ENCODE peak calls at places on chromosomes 13 and 19, in ten cellular contexts. One of them, this sample, is unnamed.

GRCh38 chr13:44574466-44574855 is 1.7 kb downstream of the TSC22D1 start:
- DNase-seq in cardiac fibroblast: peak; percentile 19
- DNase-seq in psoas muscle: no peak
- DNase-seq in neural progenitor cell: peak; percentile 15
- DNase-seq in left ventricle myocardium inferior: no peak
- DNase-seq in AG04450: no peak
- DNase-seq in ovary: no peak
- DNase-seq in heart right ventricle: no peak
- DNase-seq in AG09309: no peak
- DNase-seq in NT2/D1: no peak
- DNase-seq in this sample: no peak

GRCh38 chr13:36146513-36147276 is 15.5 kb upstream of the DCLK1 start:
- DNase-seq in psoas muscle: no peak
- DNase-seq in AG04450: no peak
- DNase-seq in heart right ventricle: no peak
- DNase-seq in cardiac fibroblast: peak; percentile 17
- DNase-seq in left ventricle myocardium inferior: no peak
- DNase-seq in NT2/D1: no peak
- DNase-seq in AG09309: no peak
- DNase-seq in neural progenitor cell: no peak
- DNase-seq in ovary: no peak
- DNase-seq in this sample: no peak

GRCh38 chr13:51158923-51159322 is 47.8 kb upstream of the C13orf42 start:
- DNase-seq in cardiac fibroblast: peak; percentile 26
- DNase-seq in AG04450: no peak
- DNase-seq in neural progenitor cell: no peak
- DNase-seq in heart right ventricle: no peak
- DNase-seq in ovary: no peak
- DNase-seq in left ventricle myocardium inferior: no peak
- DNase-seq in AG09309: no peak
- DNase-seq in NT2/D1: no peak
- DNase-seq in psoas muscle: no peak
- DNase-seq in this sample: no peak

GRCh38 chr13:99022953-99023352 is 45.1 kb upstream of the DOCK9 start:
- DNase-seq in ovary: no peak
- DNase-seq in AG09309: no peak
- DNase-seq in psoas muscle: no peak
- DNase-seq in heart right ventricle: no peak
- DNase-seq in cardiac fibroblast: peak; percentile 43
- DNase-seq in NT2/D1: no peak
- DNase-seq in neural progenitor cell: no peak
- DNase-seq in left ventricle myocardium inferior: no peak
- DNase-seq in AG04450: no peak
- DNase-seq in this sample: no peak

GRCh38 chr19:16118489-16119033 is 6.9 kb downstream of the RAB8A start:
- DNase-seq in heart right ventricle: peak; percentile 18
- DNase-seq in AG09309: no peak
- DNase-seq in AG04450: no peak
- DNase-seq in left ventricle myocardium inferior: no peak
- DNase-seq in ovary: no peak
- DNase-seq in NT2/D1: no peak
- DNase-seq in neural progenitor cell: no peak
- DNase-seq in cardiac fibroblast: no peak
- DNase-seq in psoas muscle: peak; percentile 52
- DNase-seq in this sample: no peak

GRCh38 chr13:76667551-76667950 is 218.7 kb downstream of the KCTD12 start:
- DNase-seq in AG04450: peak; percentile 29
- DNase-seq in ovary: no peak
- DNase-seq in cardiac fibroblast: peak; percentile 87
- DNase-seq in heart right ventricle: peak; percentile 32
- DNase-seq in AG09309: peak; percentile 48
- DNase-seq in neural progenitor cell: no peak
- DNase-seq in psoas muscle: no peak
- DNase-seq in left ventricle myocardium inferior: no peak
- DNase-seq in NT2/D1: no peak
- DNase-seq in this sample: no peak

GRCh38 chr13:26246154-26246553 is 7.8 kb upstream of the CDK8 start:
- DNase-seq in cardiac fibroblast: no peak
- DNase-seq in ovary: no peak
- DNase-seq in AG09309: no peak
- DNase-seq in AG04450: no peak
- DNase-seq in neural progenitor cell: no peak
- DNase-seq in heart right ventricle: no peak
- DNase-seq in psoas muscle: no peak
- DNase-seq in NT2/D1: no peak
- DNase-seq in left ventricle myocardium inferior: no peak
- DNase-seq in this sample: no peak

GRCh38 chr13:36795463-36795862 is 23.6 kb upstream of the RFXAP start:
- DNase-seq in NT2/D1: peak; percentile 20
- DNase-seq in neural progenitor cell: no peak
- DNase-seq in heart right ventricle: no peak
- DNase-seq in psoas muscle: no peak
- DNase-seq in AG04450: no peak
- DNase-seq in left ventricle myocardium inferior: no peak
- DNase-seq in AG09309: no peak
- DNase-seq in cardiac fibroblast: no peak
- DNase-seq in ovary: no peak
- DNase-seq in this sample: no peak

GRCh38 chr19:7509625-7510024 is 6.3 kb upstream of the ZNF358 start:
- DNase-seq in ovary: no peak
- DNase-seq in AG04450: no peak
- DNase-seq in neural progenitor cell: peak; percentile 80
- DNase-seq in NT2/D1: no peak
- DNase-seq in cardiac fibroblast: no peak
- DNase-seq in psoas muscle: no peak
- DNase-seq in AG09309: no peak
- DNase-seq in left ventricle myocardium inferior: no peak
- DNase-seq in heart right ventricle: no peak
- DNase-seq in this sample: no peak

GRCh38 chr13:79869326-79869725 is 388.4 kb downstream of the NDFIP2 start:
- DNase-seq in ovary: no peak
- DNase-seq in left ventricle myocardium inferior: no peak
- DNase-seq in cardiac fibroblast: no peak
- DNase-seq in AG04450: no peak
- DNase-seq in NT2/D1: no peak
- DNase-seq in neural progenitor cell: no peak
- DNase-seq in heart right ventricle: no peak
- DNase-seq in psoas muscle: no peak
- DNase-seq in AG09309: no peak
- DNase-seq in this sample: no peak

GRCh38 chr13:83286737-83287136 is 595.5 kb downstream of the SLITRK1 start:
- DNase-seq in AG09309: no peak
- DNase-seq in psoas muscle: no peak
- DNase-seq in ovary: no peak
- DNase-seq in cardiac fibroblast: peak; percentile 21
- DNase-seq in heart right ventricle: no peak
- DNase-seq in left ventricle myocardium inferior: no peak
- DNase-seq in AG04450: no peak
- DNase-seq in NT2/D1: no peak
- DNase-seq in neural progenitor cell: no peak
- DNase-seq in this sample: no peak

GRCh38 chr13:103694033-103694432 is 627.8 kb upstream of the SLC10A2 start:
- DNase-seq in AG04450: no peak
- DNase-seq in cardiac fibroblast: no peak
- DNase-seq in neural progenitor cell: no peak
- DNase-seq in heart right ventricle: no peak
- DNase-seq in NT2/D1: peak; percentile 2
- DNase-seq in psoas muscle: no peak
- DNase-seq in AG09309: no peak
- DNase-seq in left ventricle myocardium inferior: no peak
- DNase-seq in ovary: no peak
- DNase-seq in this sample: no peak

DNA sequence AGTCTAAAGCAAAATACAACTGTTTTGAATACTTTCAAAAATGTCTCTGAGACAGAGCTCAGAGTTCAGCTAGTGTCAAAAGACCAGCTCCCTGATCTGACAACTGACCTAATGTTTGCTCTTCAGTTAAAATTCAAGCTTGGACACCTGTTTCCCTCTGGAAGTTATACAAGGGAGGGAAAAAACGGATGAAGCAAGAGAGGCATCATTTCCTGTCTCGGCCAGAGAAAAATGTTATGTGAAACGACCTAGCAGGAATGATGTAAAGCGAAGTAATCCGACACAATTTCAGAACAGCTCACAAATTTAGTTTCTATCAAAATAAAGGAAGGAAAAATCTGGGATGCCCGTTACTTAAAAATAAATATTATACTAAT is 59.4 kb downstream of the ZAR1L start:
- DNase-seq in AG04450: no peak
- DNase-seq in left ventricle myocardium inferior: no peak
- DNase-seq in psoas muscle: no peak
- DNase-seq in NT2/D1: no peak
- DNase-seq in heart right ventricle: no peak
- DNase-seq in AG09309: no peak
- DNase-seq in neural progenitor cell: no peak
- DNase-seq in cardiac fibroblast: no peak
- DNase-seq in ovary: no peak
- DNase-seq in this sample: no peak
- H3K4me3 ChIP-seq in AG04450: no peak overlapping the region
- H3K4me3 ChIP-seq in left ventricle myocardium inferior: peak overlapping the region; percentile 64
- H3K4me3 ChIP-seq in psoas muscle: peak overlapping the region; percentile 58
- H3K4me3 ChIP-seq in NT2/D1: no peak overlapping the region
- H3K4me3 ChIP-seq in heart right ventricle: peak overlapping the region; percentile 52
- H3K4me3 ChIP-seq in AG09309: no peak overlapping the region
- H3K4me3 ChIP-seq in neural progenitor cell: no peak overlapping the region
- H3K4me3 ChIP-seq in cardiac fibroblast: no peak overlapping the region
- H3K4me3 ChIP-seq in ovary: no peak overlapping the region
- H3K4me3 ChIP-seq in this sample: no peak overlapping the region

DNA sequence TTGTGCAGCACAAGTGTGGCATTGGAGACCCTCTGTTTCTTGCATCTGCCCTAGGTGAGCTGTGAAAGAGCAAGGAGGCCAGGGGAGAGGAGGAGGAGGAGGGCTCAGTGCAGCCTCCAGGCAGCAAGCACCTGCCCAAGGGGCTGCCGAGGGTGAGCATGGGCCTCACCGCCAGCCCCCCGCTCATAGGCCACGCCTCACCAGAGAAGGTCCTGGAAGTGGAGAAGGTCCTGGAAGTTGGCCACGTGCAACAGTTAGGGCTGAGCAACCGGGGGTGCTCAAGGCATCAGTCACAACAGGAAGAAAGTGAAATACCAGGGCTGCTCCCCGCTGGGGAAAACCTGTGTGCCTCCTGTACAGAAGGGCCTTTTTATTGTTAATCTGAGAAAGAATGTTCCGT is 168.9 kb downstream of the TEX29 start:
- DNase-seq in psoas muscle: no peak
- DNase-seq in cardiac fibroblast: no peak
- DNase-seq in ovary: no peak
- DNase-seq in neural progenitor cell: no peak
- DNase-seq in AG04450: no peak
- DNase-seq in AG09309: no peak
- DNase-seq in heart right ventricle: no peak
- DNase-seq in NT2/D1: no peak
- DNase-seq in left ventricle myocardium inferior: no peak
- DNase-seq in this sample: no peak
- H3K4me3 ChIP-seq in psoas muscle: no peak overlapping the region
- H3K4me3 ChIP-seq in cardiac fibroblast: no peak overlapping the region
- H3K4me3 ChIP-seq in ovary: no peak overlapping the region
- H3K4me3 ChIP-seq in neural progenitor cell: no peak overlapping the region
- H3K4me3 ChIP-seq in AG04450: no peak overlapping the region
- H3K4me3 ChIP-seq in AG09309: no peak overlapping the region
- H3K4me3 ChIP-seq in heart right ventricle: no peak overlapping the region
- H3K4me3 ChIP-seq in NT2/D1: no peak overlapping the region
- H3K4me3 ChIP-seq in left ventricle myocardium inferior: no peak overlapping the region
- H3K4me3 ChIP-seq in this sample: no peak overlapping the region

GRCh38 chr13:114111577-114111976 is 20.8 kb downstream of the RASA3 start:
- DNase-seq in left ventricle myocardium inferior: no peak
- DNase-seq in neural progenitor cell: no peak
- DNase-seq in ovary: no peak
- DNase-seq in psoas muscle: peak; percentile 38
- DNase-seq in heart right ventricle: no peak
- DNase-seq in AG04450: peak; percentile 87
- DNase-seq in NT2/D1: no peak
- DNase-seq in AG09309: no peak
- DNase-seq in cardiac fibroblast: peak; percentile 31
- DNase-seq in this sample: peak; percentile 68
- H3K4me3 ChIP-seq in left ventricle myocardium inferior: no peak overlapping the region
- H3K4me3 ChIP-seq in neural progenitor cell: peak overlapping the region; percentile 7
- H3K4me3 ChIP-seq in ovary: no peak overlapping the region
- H3K4me3 ChIP-seq in psoas muscle: peak overlapping the region; percentile 44
- H3K4me3 ChIP-seq in heart right ventricle: no peak overlapping the region
- H3K4me3 ChIP-seq in AG04450: no peak overlapping the region
- H3K4me3 ChIP-seq in NT2/D1: no peak overlapping the region
- H3K4me3 ChIP-seq in AG09309: no peak overlapping the region
- H3K4me3 ChIP-seq in cardiac fibroblast: no peak overlapping the region
- H3K4me3 ChIP-seq in this sample: no peak overlapping the region

DNA sequence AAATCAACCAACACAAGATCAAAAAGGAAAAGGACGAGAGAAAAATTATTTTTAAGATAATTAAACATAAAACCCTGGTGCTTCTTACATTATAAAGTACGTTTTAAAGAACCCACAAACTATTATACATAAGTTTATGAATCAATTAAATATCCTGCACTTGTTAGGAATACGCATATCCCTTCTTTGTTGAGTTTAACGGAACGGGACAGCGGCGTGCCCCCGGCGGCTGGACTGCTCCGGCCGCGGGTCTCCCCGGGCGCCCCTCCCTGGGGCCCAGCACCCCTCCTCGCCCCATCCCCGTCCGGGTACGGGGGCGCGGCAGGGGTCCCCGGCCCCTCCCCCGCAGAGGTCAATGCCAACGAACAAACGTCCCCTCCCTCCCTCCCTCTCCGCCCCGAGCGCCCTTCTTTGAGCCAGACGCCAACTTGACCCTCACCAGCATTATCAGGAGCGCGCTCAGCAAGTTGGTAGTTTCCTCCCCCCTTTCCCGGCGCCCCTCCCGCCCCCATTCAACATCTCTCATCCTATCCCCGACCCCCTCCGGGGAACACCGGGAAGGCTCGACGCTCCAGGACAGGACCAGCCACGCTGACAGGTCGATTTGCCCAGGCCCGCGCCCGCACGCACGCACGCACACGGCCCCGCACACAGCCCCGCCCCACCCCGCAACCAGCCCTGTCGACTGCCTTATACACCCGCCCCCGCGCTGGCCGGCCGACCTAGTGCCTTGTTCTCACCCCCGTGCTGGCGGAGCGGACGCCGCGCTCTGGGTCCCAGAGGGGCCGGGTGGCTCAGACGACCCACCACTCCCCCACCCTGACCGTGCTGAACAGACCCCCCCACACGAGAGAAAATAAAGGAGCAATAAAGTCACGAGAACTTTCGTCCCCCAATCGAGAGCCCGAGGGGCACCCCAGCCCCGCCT is 5.1 kb downstream of the LYL1 start:
- DNase-seq in AG04450: no peak
- DNase-seq in AG09309: no peak
- DNase-seq in cardiac fibroblast: no peak
- DNase-seq in neural progenitor cell: peak; percentile 49
- DNase-seq in left ventricle myocardium inferior: no peak
- DNase-seq in heart right ventricle: no peak
- DNase-seq in NT2/D1: no peak
- DNase-seq in psoas muscle: no peak
- DNase-seq in ovary: peak; percentile 55
- DNase-seq in this sample: no peak
- H3K4me3 ChIP-seq in AG04450: no peak overlapping the region
- H3K4me3 ChIP-seq in AG09309: no peak overlapping the region
- H3K4me3 ChIP-seq in cardiac fibroblast: peak overlapping the region; percentile 18
- H3K4me3 ChIP-seq in neural progenitor cell: no peak overlapping the region
- H3K4me3 ChIP-seq in left ventricle myocardium inferior: peak overlapping the region; percentile 70
- H3K4me3 ChIP-seq in heart right ventricle: peak overlapping the region; percentile 60
- H3K4me3 ChIP-seq in NT2/D1: no peak overlapping the region
- H3K4me3 ChIP-seq in psoas muscle: peak overlapping the region; percentile 45
- H3K4me3 ChIP-seq in ovary: peak overlapping the region; percentile 39
- H3K4me3 ChIP-seq in this sample: no peak overlapping the region

GRCh38 chr19:45323671-45324081 is 1.0 kb upstream of the CKM start:
- DNase-seq in AG09309: no peak
- DNase-seq in heart right ventricle: peak; percentile 74
- DNase-seq in left ventricle myocardium inferior: peak; percentile 79
- DNase-seq in AG04450: no peak
- DNase-seq in psoas muscle: peak; percentile 91
- DNase-seq in cardiac fibroblast: no peak
- DNase-seq in ovary: no peak
- DNase-seq in NT2/D1: no peak
- DNase-seq in neural progenitor cell: peak; percentile 56
- DNase-seq in this sample: no peak
- H3K4me3 ChIP-seq in AG09309: peak overlapping the region; percentile 5
- H3K4me3 ChIP-seq in heart right ventricle: peak overlapping the region; percentile 59
- H3K4me3 ChIP-seq in left ventricle myocardium inferior: peak overlapping the region; percentile 72
- H3K4me3 ChIP-seq in AG04450: peak overlapping the region; percentile 41
- H3K4me3 ChIP-seq in psoas muscle: peak overlapping the region; percentile 66
- H3K4me3 ChIP-seq in cardiac fibroblast: peak overlapping the region; percentile 35
- H3K4me3 ChIP-seq in ovary: no peak overlapping the region
- H3K4me3 ChIP-seq in NT2/D1: no peak overlapping the region
- H3K4me3 ChIP-seq in neural progenitor cell: peak overlapping the region; percentile 43
- H3K4me3 ChIP-seq in this sample: peak overlapping the region; percentile 14